ENCODE peak calls at places on chromosomes 13 and 19, in nine cellular contexts. One of them, this sample, is unnamed.

GRCh38 chr19:54420383-54421168 is 5.3 kb downstream of the TTYH1 start:
- DNase-seq in ovary: peak
- DNase-seq in cardiac muscle cell: no peak
- DNase-seq in tibial nerve: peak
- DNase-seq in vagina: no peak
- DNase-seq in A549: peak
- DNase-seq in RWPE2: no peak
- DNase-seq in psoas muscle: no peak
- DNase-seq in uterus: no peak
- DNase-seq in this sample: peak

GRCh38 chr13:86689901-86690300 is 890.7 kb upstream of the SLITRK6 start:
- DNase-seq in uterus: no peak
- DNase-seq in ovary: no peak
- DNase-seq in tibial nerve: no peak
- DNase-seq in vagina: no peak
- DNase-seq in psoas muscle: no peak
- DNase-seq in cardiac muscle cell: no peak
- DNase-seq in RWPE2: no peak
- DNase-seq in A549: no peak
- DNase-seq in this sample: no peak

GRCh38 chr13:26538363-26539317 is 18.8 kb upstream of the WASF3 start:
- DNase-seq in uterus: no peak
- DNase-seq in A549: no peak
- DNase-seq in ovary: no peak
- DNase-seq in RWPE2: no peak
- DNase-seq in psoas muscle: no peak
- DNase-seq in cardiac muscle cell: no peak
- DNase-seq in vagina: no peak
- DNase-seq in tibial nerve: no peak
- DNase-seq in this sample: no peak

GRCh38 chr19:16625183-16625958 is 2.6 kb downstream of the MED26 start:
- DNase-seq in uterus: no peak
- DNase-seq in tibial nerve: no peak
- DNase-seq in RWPE2: no peak
- DNase-seq in cardiac muscle cell: no peak
- DNase-seq in vagina: no peak
- DNase-seq in psoas muscle: peak
- DNase-seq in ovary: no peak
- DNase-seq in A549: no peak
- DNase-seq in this sample: no peak

GRCh38 chr19:48496959-48497727 is 14.5 kb downstream of the LMTK3 start:
- DNase-seq in ovary: no peak
- DNase-seq in tibial nerve: no peak
- DNase-seq in psoas muscle: no peak
- DNase-seq in uterus: no peak
- DNase-seq in A549: no peak
- DNase-seq in RWPE2: peak
- DNase-seq in vagina: no peak
- DNase-seq in cardiac muscle cell: no peak
- DNase-seq in this sample: no peak

GRCh38 chr19:5927439-5927821 is 13.4 kb downstream of the CAPS start:
- DNase-seq in A549: no peak
- DNase-seq in cardiac muscle cell: no peak
- DNase-seq in vagina: no peak
- DNase-seq in psoas muscle: no peak
- DNase-seq in uterus: no peak
- DNase-seq in ovary: no peak
- DNase-seq in RWPE2: no peak
- DNase-seq in tibial nerve: no peak
- DNase-seq in this sample: no peak

GRCh38 chr13:91162180-91162579 is 185.3 kb upstream of the MIR17HG start:
- DNase-seq in cardiac muscle cell: peak
- DNase-seq in uterus: no peak
- DNase-seq in RWPE2: no peak
- DNase-seq in vagina: no peak
- DNase-seq in tibial nerve: no peak
- DNase-seq in A549: no peak
- DNase-seq in psoas muscle: no peak
- DNase-seq in ovary: no peak
- DNase-seq in this sample: no peak

GRCh38 chr13:45040626-45041025 is 51.3 kb downstream of the GPALPP1 start:
- DNase-seq in ovary: no peak
- DNase-seq in psoas muscle: no peak
- DNase-seq in vagina: no peak
- DNase-seq in uterus: no peak
- DNase-seq in A549: no peak
- DNase-seq in RWPE2: no peak
- DNase-seq in tibial nerve: no peak
- DNase-seq in cardiac muscle cell: no peak
- DNase-seq in this sample: no peak

GRCh38 chr19:406121-406711 is 2.7 kb downstream of the C2CD4C start:
- DNase-seq in psoas muscle: peak
- DNase-seq in cardiac muscle cell: no peak
- DNase-seq in vagina: no peak
- DNase-seq in A549: no peak
- DNase-seq in uterus: no peak
- DNase-seq in tibial nerve: no peak
- DNase-seq in ovary: no peak
- DNase-seq in RWPE2: peak
- DNase-seq in this sample: no peak

GRCh38 chr19:40225440-40226305 is 816 bp downstream of the CCNP start:
- DNase-seq in A549: no peak
- DNase-seq in psoas muscle: no peak
- DNase-seq in uterus: no peak
- DNase-seq in ovary: no peak
- DNase-seq in vagina: no peak
- DNase-seq in cardiac muscle cell: no peak
- DNase-seq in tibial nerve: no peak
- DNase-seq in RWPE2: no peak
- DNase-seq in this sample: no peak

GRCh38 chr19:14021474-14021873 is 6.5 kb upstream of the RLN3 start:
- DNase-seq in vagina: no peak
- DNase-seq in RWPE2: no peak
- DNase-seq in ovary: no peak
- DNase-seq in psoas muscle: peak
- DNase-seq in A549: no peak
- DNase-seq in tibial nerve: no peak
- DNase-seq in cardiac muscle cell: no peak
- DNase-seq in uterus: no peak
- DNase-seq in this sample: no peak

GRCh38 chr19:33134571-33135041 is 2.7 kb downstream of the WDR88 start:
- DNase-seq in RWPE2: no peak
- DNase-seq in vagina: no peak
- DNase-seq in psoas muscle: no peak
- DNase-seq in uterus: no peak
- DNase-seq in ovary: no peak
- DNase-seq in cardiac muscle cell: no peak
- DNase-seq in A549: no peak
- DNase-seq in tibial nerve: no peak
- DNase-seq in this sample: no peak

GRCh38 chr13:36986462-36987240 is 12.5 kb downstream of the ALG5 start:
- DNase-seq in tibial nerve: no peak
- DNase-seq in A549: no peak
- DNase-seq in cardiac muscle cell: no peak
- DNase-seq in vagina: no peak
- DNase-seq in ovary: no peak
- DNase-seq in uterus: no peak
- DNase-seq in RWPE2: no peak
- DNase-seq in psoas muscle: no peak
- DNase-seq in this sample: no peak

GRCh38 chr13:111399776-111400505 is 79.5 kb downstream of the TEX29 start:
- DNase-seq in psoas muscle: no peak
- DNase-seq in A549: no peak
- DNase-seq in ovary: no peak
- DNase-seq in RWPE2: no peak
- DNase-seq in vagina: no peak
- DNase-seq in tibial nerve: no peak
- DNase-seq in cardiac muscle cell: no peak
- DNase-seq in uterus: no peak
- DNase-seq in this sample: no peak

DNA sequence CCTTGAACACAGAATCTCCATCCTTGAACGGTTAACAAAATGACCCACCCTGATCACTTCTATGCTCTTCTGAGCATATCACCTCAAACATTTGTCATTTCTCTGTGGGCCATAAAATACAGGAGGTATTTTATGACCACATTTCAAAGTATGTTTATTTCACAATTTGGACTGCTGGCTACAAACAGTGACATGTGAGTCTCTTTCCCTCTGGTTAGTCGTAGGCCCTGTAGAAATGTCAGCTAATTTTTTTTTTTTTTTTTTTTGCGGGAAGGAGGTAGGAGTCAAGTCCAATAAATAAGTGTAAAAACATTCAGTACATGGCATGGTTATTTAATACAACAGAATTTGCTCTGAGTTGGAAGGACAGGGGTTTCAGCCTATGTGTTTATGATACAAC is 70.7 kb downstream of the FOXO1 start:
- DNase-seq in cardiac muscle cell: no peak
- DNase-seq in vagina: no peak
- DNase-seq in psoas muscle: no peak
- DNase-seq in ovary: no peak
- DNase-seq in uterus: no peak
- DNase-seq in A549: no peak
- DNase-seq in RWPE2: no peak
- DNase-seq in tibial nerve: no peak
- DNase-seq in this sample: no peak
- H3K27ac ChIP-seq in cardiac muscle cell: no peak
- H3K27ac ChIP-seq in vagina: no peak
- H3K27ac ChIP-seq in psoas muscle: peak
- H3K27ac ChIP-seq in ovary: no peak
- H3K27ac ChIP-seq in uterus: peak
- H3K27ac ChIP-seq in A549: no peak
- H3K27ac ChIP-seq in RWPE2: no peak
- H3K27ac ChIP-seq in tibial nerve: no peak
- H3K27ac ChIP-seq in this sample: no peak

GRCh38 chr13:48531416-48532145 is 1.3 kb downstream of the RCBTB2 start:
- DNase-seq in cardiac muscle cell: no peak
- DNase-seq in RWPE2: no peak
- DNase-seq in tibial nerve: no peak
- DNase-seq in ovary: no peak
- DNase-seq in uterus: peak
- DNase-seq in A549: no peak
- DNase-seq in psoas muscle: no peak
- DNase-seq in vagina: no peak
- DNase-seq in this sample: no peak

GRCh38 chr13:48526269-48526668 is 6.6 kb downstream of the RCBTB2 start:
- DNase-seq in tibial nerve: no peak
- DNase-seq in uterus: no peak
- DNase-seq in RWPE2: no peak
- DNase-seq in A549: no peak
- DNase-seq in vagina: no peak
- DNase-seq in ovary: no peak
- DNase-seq in cardiac muscle cell: no peak
- DNase-seq in psoas muscle: no peak
- DNase-seq in this sample: no peak

GRCh38 chr13:48530833-48531232 is 2.0 kb downstream of the RCBTB2 start:
- DNase-seq in psoas muscle: no peak
- DNase-seq in ovary: no peak
- DNase-seq in A549: no peak
- DNase-seq in cardiac muscle cell: no peak
- DNase-seq in tibial nerve: no peak
- DNase-seq in vagina: no peak
- DNase-seq in uterus: no peak
- DNase-seq in RWPE2: no peak
- DNase-seq in this sample: no peak

GRCh38 chr13:48528720-48529119 is 4.2 kb downstream of the RCBTB2 start:
- DNase-seq in cardiac muscle cell: no peak
- DNase-seq in psoas muscle: no peak
- DNase-seq in RWPE2: no peak
- DNase-seq in vagina: no peak
- DNase-seq in A549: no peak
- DNase-seq in uterus: no peak
- DNase-seq in ovary: no peak
- DNase-seq in tibial nerve: no peak
- DNase-seq in this sample: no peak

DNA sequence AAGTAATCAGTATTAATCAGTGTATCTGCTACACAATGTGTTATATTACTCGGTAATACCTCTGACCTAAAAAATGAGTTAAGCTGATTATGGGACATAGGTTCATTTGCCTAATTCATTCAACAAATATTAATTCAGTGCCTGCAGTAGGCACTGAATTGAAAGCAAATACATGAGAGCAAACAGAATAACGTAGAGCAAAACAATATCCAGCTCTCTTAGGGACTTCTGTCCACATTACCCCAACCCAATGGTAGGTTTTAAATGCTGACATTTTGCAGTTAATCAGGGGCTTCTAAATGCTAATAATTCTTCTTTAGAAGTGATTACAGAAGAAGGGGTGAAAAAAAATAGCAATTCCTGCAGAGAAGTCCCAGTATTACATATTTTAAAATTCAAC is 4.9 kb downstream of the RCBTB2 start:
- DNase-seq in cardiac muscle cell: no peak
- DNase-seq in ovary: no peak
- DNase-seq in RWPE2: no peak
- DNase-seq in A549: no peak
- DNase-seq in uterus: no peak
- DNase-seq in psoas muscle: no peak
- DNase-seq in tibial nerve: no peak
- DNase-seq in vagina: no peak
- DNase-seq in this sample: no peak
- H3K27ac ChIP-seq in cardiac muscle cell: no peak
- H3K27ac ChIP-seq in ovary: no peak
- H3K27ac ChIP-seq in RWPE2: no peak
- H3K27ac ChIP-seq in A549: no peak
- H3K27ac ChIP-seq in uterus: peak
- H3K27ac ChIP-seq in psoas muscle: peak
- H3K27ac ChIP-seq in tibial nerve: no peak
- H3K27ac ChIP-seq in vagina: peak
- H3K27ac ChIP-seq in this sample: peak

GRCh38 chr19:49556412-49557398 is 23.7 kb downstream of the NOSIP start:
- DNase-seq in tibial nerve: no peak
- DNase-seq in vagina: no peak
- DNase-seq in A549: no peak
- DNase-seq in psoas muscle: no peak
- DNase-seq in RWPE2: no peak
- DNase-seq in ovary: no peak
- DNase-seq in uterus: no peak
- DNase-seq in cardiac muscle cell: peak
- DNase-seq in this sample: no peak
- H3K27ac ChIP-seq in tibial nerve: no peak
- H3K27ac ChIP-seq in vagina: no peak
- H3K27ac ChIP-seq in A549: no peak
- H3K27ac ChIP-seq in psoas muscle: peak
- H3K27ac ChIP-seq in RWPE2: no peak
- H3K27ac ChIP-seq in ovary: no peak
- H3K27ac ChIP-seq in uterus: no peak
- H3K27ac ChIP-seq in cardiac muscle cell: peak
- H3K27ac ChIP-seq in this sample: no peak

GRCh38 chr13:43567608-43568007 is 219.2 kb downstream of the ENOX1 start:
- DNase-seq in A549: peak
- DNase-seq in cardiac muscle cell: no peak
- DNase-seq in psoas muscle: no peak
- DNase-seq in uterus: no peak
- DNase-seq in tibial nerve: no peak
- DNase-seq in RWPE2: no peak
- DNase-seq in ovary: no peak
- DNase-seq in vagina: no peak
- DNase-seq in this sample: no peak
- H3K27ac ChIP-seq in A549: peak
- H3K27ac ChIP-seq in cardiac muscle cell: no peak
- H3K27ac ChIP-seq in psoas muscle: no peak
- H3K27ac ChIP-seq in uterus: no peak
- H3K27ac ChIP-seq in tibial nerve: no peak
- H3K27ac ChIP-seq in RWPE2: no peak
- H3K27ac ChIP-seq in ovary: no peak
- H3K27ac ChIP-seq in vagina: peak
- H3K27ac ChIP-seq in this sample: no peak